ENCODE peak calls at places on chromosomes 12 and 14, in five cellular contexts. F, G, M, W and Q are unnamed samples.

GRCh38 chr12:50322196-50322595 is 38.9 kb upstream of the LIMA1 start:
- DNase-seq in F (no peak), G (no peak), M (no peak), W (no peak), Q (no peak)

GRCh38 chr12:86006727-86007126 is 132.6 kb downstream of the NTS start:
- DNase-seq in F (no peak), G (no peak), M (no peak), W (no peak), Q (no peak)

GRCh38 chr12:111271674-111272418 is 97.0 kb downstream of the PHETA1 start:
- DNase-seq in F (no peak), G (no peak), M (no peak), W (no peak), Q (no peak)

GRCh38 chr14:58898655-58899316 is 261.0 kb downstream of the DACT1 start:
- DNase-seq in F (no peak), G (peak), M (no peak), W (peak), Q (peak)

GRCh38 chr12:75129275-75129674 is 80.4 kb downstream of the KCNC2 start:
- DNase-seq in F (no peak), G (no peak), M (no peak), W (no peak), Q (no peak)

GRCh38 chr14:101061411-101062064 is 158.0 kb upstream of the RTL1 start:
- DNase-seq in F (no peak), G (no peak), M (no peak), W (no peak), Q (no peak)

GRCh38 chr12:57031228-57031670 is 14.9 kb upstream of the TAC3 start:
- DNase-seq in F (no peak), G (no peak), M (no peak), W (peak), Q (no peak)

GRCh38 chr12:57726151-57726883 is 12.2 kb downstream of the AGAP2 start:
- DNase-seq in F (peak), G (peak), M (peak), W (peak), Q (peak)

GRCh38 chr12:77324763-77325468 is 259.5 kb upstream of the E2F7 start:
- DNase-seq in F (peak), G (peak), M (peak), W (peak), Q (peak)

GRCh38 chr12:52600475-52600874 is 788 bp downstream of the KRT72 start:
- DNase-seq in F (no peak), G (no peak), M (no peak), W (no peak), Q (no peak)

GRCh38 chr14:62143235-62143634 is 381.0 kb downstream of the SNAPC1 start:
- DNase-seq in F (no peak), G (peak), M (no peak), W (no peak), Q (no peak)

GRCh38 chr12:4918950-4919660 is 9.4 kb downstream of the KCNA1 start:
- DNase-seq in F (no peak), G (no peak), M (no peak), W (no peak), Q (no peak)

GRCh38 chr12:69998922-69999321 is 173.9 kb downstream of the MYRFL start:
- DNase-seq in F (no peak), G (no peak), M (no peak), W (no peak), Q (no peak)

GRCh38 chr12:97075583-97076268 is 168.7 kb downstream of the NEDD1 start:
- DNase-seq in F (peak), G (no peak), M (no peak), W (peak), Q (no peak)

GRCh38 chr12:122297494-122297893 is 31.2 kb upstream of the VPS33A start:
- DNase-seq in F (no peak), G (no peak), M (no peak), W (no peak), Q (no peak)

GRCh38 chr12:120247621-120248030 is 17.9 kb downstream of the PXN start:
- DNase-seq in F (no peak), G (peak), M (no peak), W (no peak), Q (peak)

GRCh38 chr12:25151476-25151875 is 43.5 kb downstream of the DNAI7 start:
- DNase-seq in F (no peak), G (peak), M (no peak), W (peak), Q (peak)

GRCh38 chr14:64324461-64325255 is 30.5 kb upstream of the ESR2 start:
- DNase-seq in F (no peak), G (peak), M (no peak), W (peak), Q (peak)

GRCh38 chr14:63777024-63777423 is 49.2 kb upstream of the SGPP1 start:
- DNase-seq in F (no peak), G (peak), M (no peak), W (peak), Q (peak)

GRCh38 chr12:106739318-106739717 is 35.2 kb upstream of the RIC8B start:
- DNase-seq in F (no peak), G (no peak), M (no peak), W (no peak), Q (no peak)

GRCh38 chr14:33987565-33988080 is 36.7 kb upstream of the EGLN3 start:
- DNase-seq in F (no peak), G (no peak), M (no peak), W (no peak), Q (no peak)

GRCh38 chr12:93741741-93742085 is 64.5 kb downstream of the CRADD start:
- DNase-seq in F (peak), G (no peak), M (peak), W (peak), Q (no peak)

GRCh38 chr12:91001306-91001705 is 3.5 kb downstream of the EPYC start:
- DNase-seq in F (no peak), G (no peak), M (no peak), W (no peak), Q (no peak)

GRCh38 chr12:42261708-42262107 is 23.7 kb upstream of the YAF2 start:
- DNase-seq in F (no peak), G (no peak), M (no peak), W (no peak), Q (no peak)

GRCh38 chr12:95100264-95101190 is 27.1 kb upstream of the NR2C1 start:
- DNase-seq in F (no peak), G (no peak), M (no peak), W (peak), Q (no peak)

GRCh38 chr14:94673781-94674231 is 61.6 kb downstream of the SERPINA3 start:
- DNase-seq in F (no peak), G (peak), M (no peak), W (no peak), Q (no peak)

GRCh38 chr12:104490850-104491249 is 34.1 kb downstream of the CHST11 start:
- DNase-seq in F (no peak), G (no peak), M (no peak), W (no peak), Q (no peak)

GRCh38 chr14:58635041-58635440 is 2.7 kb upstream of the DACT1 start:
- DNase-seq in F (no peak), G (no peak), M (no peak), W (peak), Q (no peak)

GRCh38 chr14:33061667-33062325 is 123.1 kb downstream of the NPAS3 start:
- DNase-seq in F (no peak), G (no peak), M (no peak), W (peak), Q (no peak)

GRCh38 chr14:101033006-101033405 is 129.5 kb upstream of the RTL1 start:
- DNase-seq in F (no peak), G (no peak), M (no peak), W (no peak), Q (no peak)

GRCh38 chr14:71062581-71063303 is 155.5 kb downstream of the PCNX1 start:
- DNase-seq in F (no peak), G (peak), M (no peak), W (no peak), Q (peak)

GRCh38 chr12:89429539-89429938 is 77.2 kb upstream of the DUSP6 start:
- DNase-seq in F (no peak), G (no peak), M (no peak), W (no peak), Q (no peak)

GRCh38 chr14:54572316-54572715 is 5.4 kb downstream of the SAMD4A start:
- DNase-seq in F (no peak), G (no peak), M (no peak), W (peak), Q (peak)

DNA sequence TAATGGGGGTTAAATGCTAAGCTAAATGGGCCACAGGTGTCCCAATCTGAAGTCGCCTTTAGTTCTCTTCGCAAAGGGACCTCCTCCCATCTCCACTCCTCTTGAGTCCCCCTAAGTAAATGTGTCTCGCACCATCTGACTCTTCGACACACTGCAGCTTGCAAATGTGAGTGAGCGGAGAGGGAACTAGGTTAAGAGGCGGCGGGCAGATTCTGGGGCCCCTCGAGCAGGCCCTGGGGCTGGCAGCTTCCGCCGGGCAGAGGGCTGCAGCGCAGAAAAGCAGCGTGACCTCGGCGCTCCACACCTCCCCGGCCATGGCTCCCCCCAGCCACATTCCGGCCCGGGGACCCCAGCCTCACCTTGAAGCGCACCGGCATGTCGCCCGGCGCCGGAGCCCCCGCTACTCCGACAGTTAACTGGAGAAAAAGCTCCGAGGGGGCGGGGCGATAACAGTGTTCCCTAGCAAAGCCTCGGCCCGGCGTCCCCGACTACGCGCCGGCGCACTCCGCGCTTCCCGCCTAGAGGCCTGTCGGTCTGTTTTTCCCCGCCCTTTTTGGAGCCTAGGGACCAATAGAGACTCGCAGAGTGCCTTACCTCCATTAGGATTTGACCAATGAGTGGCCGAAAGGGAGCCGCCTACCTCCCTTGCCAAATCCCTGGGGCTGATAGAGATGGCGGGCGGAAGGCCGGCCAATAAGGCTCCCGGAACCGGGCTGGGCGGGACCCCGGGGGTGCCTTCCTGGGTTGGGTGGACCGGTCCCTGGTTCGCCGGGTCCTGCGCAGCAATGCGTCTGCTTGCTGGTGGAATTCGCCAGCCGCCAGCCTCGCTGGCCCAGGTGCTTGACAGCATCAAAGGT is at the start of gene MDM1:
- DNase-seq in F (peak), G (peak), M (peak), W (peak), Q (peak)
- H2BK120ac ChIP-seq in F (no peak), G (peak), M (no peak), W (no peak), Q (no peak)

DNA sequence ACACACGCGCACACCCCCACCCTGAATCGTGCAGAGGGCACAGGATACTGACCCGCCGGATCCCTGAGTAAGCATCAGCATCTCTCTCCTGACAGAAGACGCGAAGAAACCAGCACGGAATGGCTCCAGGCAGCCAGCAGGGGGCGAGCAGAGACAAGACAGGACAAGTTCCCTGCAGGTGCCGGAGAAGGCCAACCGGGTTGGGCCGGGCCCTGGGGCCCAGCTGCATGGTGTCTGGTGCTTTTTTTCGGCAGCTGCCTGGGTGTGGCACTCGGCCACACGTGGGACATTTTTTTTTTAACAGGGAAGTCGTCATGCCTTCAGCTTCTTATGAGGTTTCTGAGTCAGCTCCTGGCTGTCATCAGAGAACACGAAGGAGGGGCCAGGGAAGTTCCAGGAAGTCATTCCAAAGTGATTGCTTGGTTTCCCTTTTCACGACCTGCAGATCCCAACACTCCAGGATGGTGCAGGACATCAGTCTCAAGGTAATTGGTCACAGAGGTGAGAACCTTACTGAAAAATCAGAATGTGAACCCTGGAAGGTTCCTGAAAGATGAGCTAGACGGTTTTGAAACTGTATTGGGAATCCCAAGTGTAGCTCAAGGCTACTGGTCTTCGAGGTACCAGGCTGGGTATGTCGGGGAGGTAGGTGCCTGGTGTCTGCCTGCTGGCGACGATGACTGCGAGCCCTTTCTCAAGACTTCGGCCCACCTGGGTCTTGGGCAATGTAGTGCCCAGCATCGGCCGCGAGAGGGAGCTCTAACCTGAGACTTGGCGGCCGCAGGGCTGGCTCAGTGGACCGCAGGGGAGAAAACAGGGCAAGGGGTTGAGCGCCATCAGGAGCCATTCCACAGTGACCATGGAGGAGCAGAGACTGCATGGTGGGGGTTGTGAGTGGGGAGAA is 190.8 kb upstream of the PRMT8 start:
- DNase-seq in F (peak), G (peak), M (peak), W (peak), Q (peak)
- H3K4me3 ChIP-seq in F (no peak), G (no peak), M (peak), W (no peak), Q (peak)

GRCh38 chr14:24092960-24093900 is 881 bp upstream of the PCK2 start:
- DNase-seq in F (no peak), G (no peak), M (no peak), W (peak), Q (no peak)

GRCh38 chr14:24095196-24096068 is 1.3 kb downstream of the PCK2 start:
- DNase-seq in F (no peak), G (peak), M (no peak), W (peak), Q (peak)

GRCh38 chr14:24093901-24094838 is at the start of gene PCK2:
- DNase-seq in F (peak), G (peak), M (peak), W (peak), Q (peak)

GRCh38 chr14:24096545-24097181 is 2.6 kb downstream of the PCK2 start:
- DNase-seq in F (no peak), G (no peak), M (no peak), W (no peak), Q (no peak)

GRCh38 chr14:24094839-24095195 is 706 bp downstream of the PCK2 start:
- DNase-seq in F (no peak), G (no peak), M (no peak), W (no peak), Q (no peak)
- H2BK120ac ChIP-seq in F (peak), G (peak), M (no peak), W (no peak), Q (no peak)

DNA sequence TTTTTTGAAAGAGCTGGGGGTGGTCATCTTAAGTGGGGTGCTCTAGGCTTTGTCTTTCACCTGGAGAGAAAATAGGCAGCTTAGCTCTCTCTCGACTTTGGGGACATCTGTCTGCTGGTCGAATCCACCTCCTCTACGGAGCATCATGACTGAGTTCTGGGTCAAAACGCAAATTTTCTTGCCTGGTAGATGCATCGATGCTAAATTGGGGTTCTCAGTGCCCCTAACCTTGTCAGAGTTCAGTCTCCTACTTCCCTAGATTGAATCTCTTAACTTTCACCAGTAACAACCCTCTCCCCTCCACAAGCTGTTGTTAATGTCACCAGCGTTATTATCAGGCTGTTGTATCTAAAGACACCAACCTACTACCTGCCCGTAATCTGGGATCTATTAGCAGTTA is 682 bp downstream of the FLRT2 start:
- DNase-seq in F (peak), G (no peak), M (no peak), W (no peak), Q (no peak)
- H3K4me3 ChIP-seq in F (peak), G (peak), M (peak), W (peak), Q (peak)

GRCh38 chr14:75562048-75562447 is 16.4 kb upstream of the FLVCR2 start:
- DNase-seq in F (no peak), G (no peak), M (no peak), W (no peak), Q (peak)

GRCh38 chr14:75558440-75558839 is 20.0 kb upstream of the FLVCR2 start:
- DNase-seq in F (no peak), G (no peak), M (no peak), W (no peak), Q (peak)

GRCh38 chr14:75561013-75561432 is 17.4 kb upstream of the FLVCR2 start:
- DNase-seq in F (peak), G (peak), M (peak), W (peak), Q (peak)

GRCh38 chr14:75559045-75559444 is 19.4 kb upstream of the FLVCR2 start:
- DNase-seq in F (no peak), G (no peak), M (no peak), W (no peak), Q (no peak)

DNA sequence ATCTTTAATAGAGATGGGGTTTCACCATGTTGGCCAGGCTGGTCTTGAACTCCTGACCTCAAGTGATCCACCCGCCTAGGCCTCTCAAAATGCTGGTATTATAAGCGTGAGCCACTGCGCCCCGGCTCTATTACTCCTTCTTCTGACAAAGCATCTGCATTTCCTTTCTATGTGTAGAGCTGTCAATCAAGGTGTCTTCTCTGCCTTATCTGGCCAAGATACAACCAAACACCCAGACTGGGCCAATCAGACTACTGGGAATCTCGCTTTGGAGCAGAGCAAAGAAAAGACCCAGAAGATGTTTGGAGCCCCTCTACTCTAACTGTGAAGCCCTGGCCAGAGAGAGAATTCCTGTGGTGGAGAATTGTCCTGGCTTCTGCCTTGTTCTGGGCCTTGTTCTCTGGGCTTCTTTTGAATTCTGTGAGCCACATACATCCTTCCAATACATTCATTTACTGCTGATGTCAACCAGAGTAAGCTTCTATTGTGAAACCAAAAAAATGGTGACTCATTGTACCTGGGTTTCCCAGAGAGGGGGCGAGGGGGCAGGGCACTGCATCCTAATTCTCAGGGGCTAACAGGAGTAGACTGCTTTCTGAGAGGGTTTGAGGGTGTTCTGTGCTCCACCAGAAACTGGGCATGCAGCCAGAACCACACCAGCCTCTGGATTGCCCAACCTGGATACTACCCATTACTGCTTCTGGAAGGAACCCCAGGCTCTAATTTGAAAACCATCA is 18.8 kb upstream of the FLVCR2 start:
- DNase-seq in F (no peak), G (peak), M (no peak), W (peak), Q (peak)
- H2BK120ac ChIP-seq in F (no peak), G (no peak), M (no peak), W (no peak), Q (no peak)